ENCODE peak calls at places on chromosomes 1 and 21, in nine cellular contexts. One of them, this sample, is unnamed.

GRCh38 chr1:96651517-96651916 is 70.1 kb upstream of the PTBP2 start:
- DNase-seq in GM23338: peak
- DNase-seq in HCT116: no peak
- DNase-seq in A549: no peak
- DNase-seq in Panc1: no peak
- DNase-seq in K562: no peak
- DNase-seq in SK-N-SH: no peak
- DNase-seq in HepG2: peak
- DNase-seq in GM12878: no peak
- DNase-seq in this sample: no peak

GRCh38 chr1:30411206-30411605 is 312.2 kb downstream of the MATN1 start:
- DNase-seq in GM23338: no peak
- DNase-seq in HCT116: no peak
- DNase-seq in A549: no peak
- DNase-seq in Panc1: no peak
- DNase-seq in K562: no peak
- DNase-seq in SK-N-SH: no peak
- DNase-seq in HepG2: no peak
- DNase-seq in GM12878: no peak
- DNase-seq in this sample: no peak

GRCh38 chr21:32747396-32747795 is 19.6 kb upstream of the SYNJ1 start:
- DNase-seq in GM23338: no peak
- DNase-seq in HCT116: no peak
- DNase-seq in A549: no peak
- DNase-seq in Panc1: no peak
- DNase-seq in K562: no peak
- DNase-seq in SK-N-SH: no peak
- DNase-seq in HepG2: no peak
- DNase-seq in GM12878: no peak
- DNase-seq in this sample: no peak

GRCh38 chr1:91014475-91014874 is 7.4 kb downstream of the ZNF644 start:
- DNase-seq in GM23338: no peak
- DNase-seq in HCT116: no peak
- DNase-seq in A549: no peak
- DNase-seq in Panc1: no peak
- DNase-seq in K562: no peak
- DNase-seq in SK-N-SH: no peak
- DNase-seq in HepG2: peak
- DNase-seq in GM12878: no peak
- DNase-seq in this sample: no peak

GRCh38 chr1:34137411-34137810 is 27.6 kb downstream of the CSMD2 start:
- DNase-seq in GM23338: no peak
- DNase-seq in HCT116: no peak
- DNase-seq in A549: no peak
- DNase-seq in Panc1: no peak
- DNase-seq in K562: no peak
- DNase-seq in SK-N-SH: no peak
- DNase-seq in HepG2: no peak
- DNase-seq in GM12878: no peak
- DNase-seq in this sample: no peak

GRCh38 chr1:68011786-68012375 is 38.5 kb downstream of the DIRAS3 start:
- DNase-seq in GM23338: no peak
- DNase-seq in HCT116: no peak
- DNase-seq in A549: peak
- DNase-seq in Panc1: no peak
- DNase-seq in K562: no peak
- DNase-seq in SK-N-SH: no peak
- DNase-seq in HepG2: no peak
- DNase-seq in GM12878: no peak
- DNase-seq in this sample: no peak

GRCh38 chr1:17348593-17349234 is 23.3 kb upstream of the PADI6 start:
- DNase-seq in GM23338: no peak
- DNase-seq in HCT116: no peak
- DNase-seq in A549: no peak
- DNase-seq in Panc1: peak
- DNase-seq in K562: no peak
- DNase-seq in SK-N-SH: no peak
- DNase-seq in HepG2: no peak
- DNase-seq in GM12878: peak
- DNase-seq in this sample: no peak

GRCh38 chr1:185016880-185017279 is 28.5 kb upstream of the RNF2 start:
- DNase-seq in GM23338: no peak
- DNase-seq in HCT116: no peak
- DNase-seq in A549: peak
- DNase-seq in Panc1: no peak
- DNase-seq in K562: no peak
- DNase-seq in SK-N-SH: no peak
- DNase-seq in HepG2: no peak
- DNase-seq in GM12878: no peak
- DNase-seq in this sample: no peak

GRCh38 chr1:9595156-9595967 is 6.7 kb downstream of the TMEM201 start:
- DNase-seq in GM23338: no peak
- DNase-seq in HCT116: no peak
- DNase-seq in A549: no peak
- DNase-seq in Panc1: no peak
- DNase-seq in K562: no peak
- DNase-seq in SK-N-SH: peak
- DNase-seq in HepG2: no peak
- DNase-seq in GM12878: no peak
- DNase-seq in this sample: no peak

GRCh38 chr1:224734261-224734935 is 118.3 kb downstream of the CNIH3 start:
- DNase-seq in GM23338: peak
- DNase-seq in HCT116: no peak
- DNase-seq in A549: no peak
- DNase-seq in Panc1: no peak
- DNase-seq in K562: peak
- DNase-seq in SK-N-SH: no peak
- DNase-seq in HepG2: no peak
- DNase-seq in GM12878: no peak
- DNase-seq in this sample: no peak

GRCh38 chr1:26787706-26788514 is at the start of gene PIGV:
- DNase-seq in GM23338: peak
- DNase-seq in HCT116: peak
- DNase-seq in A549: peak
- DNase-seq in Panc1: no peak
- DNase-seq in K562: peak
- DNase-seq in SK-N-SH: peak
- DNase-seq in HepG2: peak
- DNase-seq in GM12878: no peak
- DNase-seq in this sample: peak

GRCh38 chr1:235063068-235063765 is 65.4 kb downstream of the TOMM20 start:
- DNase-seq in GM23338: no peak
- DNase-seq in HCT116: no peak
- DNase-seq in A549: no peak
- DNase-seq in Panc1: no peak
- DNase-seq in K562: no peak
- DNase-seq in SK-N-SH: no peak
- DNase-seq in HepG2: no peak
- DNase-seq in GM12878: no peak
- DNase-seq in this sample: peak

GRCh38 chr1:1402081-1402900 is 3.2 kb upstream of the CCNL2 start:
- DNase-seq in GM23338: peak
- DNase-seq in HCT116: peak
- DNase-seq in A549: peak
- DNase-seq in Panc1: peak
- DNase-seq in K562: peak
- DNase-seq in SK-N-SH: peak
- DNase-seq in HepG2: peak
- DNase-seq in GM12878: no peak
- DNase-seq in this sample: no peak

GRCh38 chr1:158185770-158186705 is 5.3 kb downstream of the CD1D start:
- DNase-seq in GM23338: peak
- DNase-seq in HCT116: no peak
- DNase-seq in A549: no peak
- DNase-seq in Panc1: no peak
- DNase-seq in K562: no peak
- DNase-seq in SK-N-SH: no peak
- DNase-seq in HepG2: no peak
- DNase-seq in GM12878: no peak
- DNase-seq in this sample: no peak

GRCh38 chr1:115258302-115258866 is 79.7 kb downstream of the NGF start:
- DNase-seq in GM23338: no peak
- DNase-seq in HCT116: peak
- DNase-seq in A549: peak
- DNase-seq in Panc1: no peak
- DNase-seq in K562: no peak
- DNase-seq in SK-N-SH: no peak
- DNase-seq in HepG2: no peak
- DNase-seq in GM12878: no peak
- DNase-seq in this sample: no peak

GRCh38 chr1:78787554-78787953 is 137.9 kb downstream of the IFI44 start:
- DNase-seq in GM23338: no peak
- DNase-seq in HCT116: no peak
- DNase-seq in A549: no peak
- DNase-seq in Panc1: no peak
- DNase-seq in K562: no peak
- DNase-seq in SK-N-SH: no peak
- DNase-seq in HepG2: no peak
- DNase-seq in GM12878: no peak
- DNase-seq in this sample: no peak

GRCh38 chr1:44314401-44314800 is 40.7 kb downstream of the ERI3 start:
- DNase-seq in GM23338: peak
- DNase-seq in HCT116: no peak
- DNase-seq in A549: no peak
- DNase-seq in Panc1: no peak
- DNase-seq in K562: no peak
- DNase-seq in SK-N-SH: no peak
- DNase-seq in HepG2: no peak
- DNase-seq in GM12878: no peak
- DNase-seq in this sample: no peak

GRCh38 chr1:52668711-52669110 is 29.4 kb downstream of the COA7 start:
- DNase-seq in GM23338: no peak
- DNase-seq in HCT116: no peak
- DNase-seq in A549: no peak
- DNase-seq in Panc1: no peak
- DNase-seq in K562: no peak
- DNase-seq in SK-N-SH: no peak
- DNase-seq in HepG2: no peak
- DNase-seq in GM12878: no peak
- DNase-seq in this sample: no peak

GRCh38 chr21:30194701-30195299 is 21.1 kb downstream of the CLDN8 start:
- DNase-seq in GM23338: peak
- DNase-seq in HCT116: no peak
- DNase-seq in A549: peak
- DNase-seq in Panc1: no peak
- DNase-seq in K562: peak
- DNase-seq in SK-N-SH: peak
- DNase-seq in HepG2: peak
- DNase-seq in GM12878: no peak
- DNase-seq in this sample: peak
- TF ChIP-seq CTCF in GM23338: peak
- TF ChIP-seq CTCF in HCT116: no peak
- TF ChIP-seq CTCF in A549: no peak
- TF ChIP-seq CTCF in Panc1: no peak
- TF ChIP-seq CTCF in K562: peak
- TF ChIP-seq CTCF in SK-N-SH: peak
- TF ChIP-seq CTCF in HepG2: no peak
- TF ChIP-seq CTCF in GM12878: peak
- TF ChIP-seq CTCF in this sample: peak

GRCh38 chr21:31041295-31042079 is 3.2 kb upstream of the KRTAP19-8 start:
- DNase-seq in GM23338: peak
- DNase-seq in HCT116: no peak
- DNase-seq in A549: no peak
- DNase-seq in Panc1: no peak
- DNase-seq in K562: no peak
- DNase-seq in SK-N-SH: no peak
- DNase-seq in HepG2: no peak
- DNase-seq in GM12878: no peak
- DNase-seq in this sample: no peak
- H3K27ac ChIP-seq in GM23338: no peak
- H3K27ac ChIP-seq in HCT116: no peak
- H3K27ac ChIP-seq in A549: no peak
- H3K27ac ChIP-seq in Panc1: no peak
- H3K27ac ChIP-seq in K562: no peak
- H3K27ac ChIP-seq in SK-N-SH: no peak
- H3K27ac ChIP-seq in HepG2: no peak
- H3K27ac ChIP-seq in GM12878: peak
- H3K27ac ChIP-seq in this sample: no peak

DNA sequence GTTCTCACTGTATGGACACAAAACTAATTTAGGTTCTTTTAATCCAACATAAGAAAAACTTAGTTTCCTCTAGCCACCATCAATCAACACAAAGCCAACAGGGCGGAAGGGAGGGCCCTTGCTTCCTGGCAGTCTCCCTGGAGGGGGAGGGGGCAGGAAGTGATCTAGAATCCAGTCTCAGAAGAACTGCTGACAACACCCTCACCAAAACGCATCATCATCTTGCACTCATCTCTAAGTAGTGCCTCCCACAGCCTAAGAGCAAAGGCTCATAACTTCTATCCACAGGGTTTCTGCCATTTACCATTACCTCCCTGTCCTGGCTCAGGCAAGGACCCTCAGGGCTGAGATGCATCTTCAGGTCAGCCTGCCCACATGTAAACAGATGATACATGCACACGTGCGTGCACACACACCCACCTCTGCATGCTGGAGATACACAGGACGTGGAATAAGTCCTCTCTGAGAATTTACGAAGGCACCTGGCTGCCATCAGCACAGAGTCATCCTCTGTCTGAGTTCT is 20.5 kb downstream of the HIVEP3 start:
- DNase-seq in GM23338: no peak
- DNase-seq in HCT116: no peak
- DNase-seq in A549: peak
- DNase-seq in Panc1: no peak
- DNase-seq in K562: peak
- DNase-seq in SK-N-SH: no peak
- DNase-seq in HepG2: no peak
- DNase-seq in GM12878: no peak
- DNase-seq in this sample: no peak
- TF ChIP-seq REST in GM23338: no peak
- TF ChIP-seq REST in HCT116: no peak
- TF ChIP-seq REST in A549: no peak
- TF ChIP-seq REST in Panc1: no peak
- TF ChIP-seq REST in K562: no peak
- TF ChIP-seq REST in SK-N-SH: no peak
- TF ChIP-seq REST in HepG2: no peak
- TF ChIP-seq REST in GM12878: no peak
- TF ChIP-seq REST in this sample: no peak

GRCh38 chr1:202692959-202693555 is 17.2 kb downstream of the SYT2 start:
- DNase-seq in GM23338: peak
- DNase-seq in HCT116: peak
- DNase-seq in A549: peak
- DNase-seq in Panc1: no peak
- DNase-seq in K562: peak
- DNase-seq in SK-N-SH: peak
- DNase-seq in HepG2: peak
- DNase-seq in GM12878: no peak
- DNase-seq in this sample: peak
- TF ChIP-seq CTCF in GM23338: peak
- TF ChIP-seq CTCF in HCT116: no peak
- TF ChIP-seq CTCF in A549: no peak
- TF ChIP-seq CTCF in Panc1: no peak
- TF ChIP-seq CTCF in K562: peak
- TF ChIP-seq CTCF in SK-N-SH: peak
- TF ChIP-seq CTCF in HepG2: peak
- TF ChIP-seq CTCF in GM12878: peak
- TF ChIP-seq CTCF in this sample: no peak

GRCh38 chr1:13869172-13869797 is 169.3 kb downstream of the PRDM2 start:
- DNase-seq in GM23338: peak
- DNase-seq in HCT116: no peak
- DNase-seq in A549: no peak
- DNase-seq in Panc1: no peak
- DNase-seq in K562: peak
- DNase-seq in SK-N-SH: no peak
- DNase-seq in HepG2: no peak
- DNase-seq in GM12878: no peak
- DNase-seq in this sample: no peak
- H3K27ac ChIP-seq in GM23338: no peak
- H3K27ac ChIP-seq in HCT116: no peak
- H3K27ac ChIP-seq in A549: no peak
- H3K27ac ChIP-seq in Panc1: no peak
- H3K27ac ChIP-seq in K562: no peak
- H3K27ac ChIP-seq in SK-N-SH: no peak
- H3K27ac ChIP-seq in HepG2: no peak
- H3K27ac ChIP-seq in GM12878: no peak
- H3K27ac ChIP-seq in this sample: no peak

This sample was measured in HL-60.